ENCODE peak calls at places on chromosomes 3 and 15, in ten cellular contexts. J, D, B, H, A, M, P, Z, T and E are unnamed samples.

GRCh38 chr3:24388159-24388558 is 106.5 kb downstream of the THRB start:
- DNase-seq in J (no peak), H (no peak), P (no peak), D (no peak), Z (no peak), B (no peak), M (no peak), A (no peak), T (no peak), E (no peak)

GRCh38 chr3:113070226-113071220 is 79.7 kb downstream of the GTPBP8 start:
- DNase-seq in J (no peak), H (no peak), T (no peak), Z (no peak), P (peak), D (peak), M (no peak), A (peak), B (no peak), E (no peak)

GRCh38 chr3:127738192-127738840 is 65.6 kb downstream of the ABTB1 start:
- DNase-seq in J (no peak), H (no peak), T (no peak), B (peak), M (no peak), D (peak), P (no peak), Z (no peak), A (peak), E (peak)

GRCh38 chr3:99810403-99810802 is 7.3 kb upstream of the CMSS1 start:
- DNase-seq in T (no peak), H (no peak), M (no peak), Z (no peak), A (no peak), D (no peak), P (no peak), B (no peak), J (no peak), E (no peak)

GRCh38 chr3:195553268-195553667 is 10.1 kb upstream of the PPP1R2 start:
- DNase-seq in D (no peak), T (no peak), Z (no peak), J (no peak), M (no peak), P (no peak), B (no peak), A (no peak), H (no peak), E (no peak)

GRCh38 chr3:140004271-140004670 is 69.3 kb downstream of the CLSTN2 start:
- DNase-seq in A (no peak), J (no peak), B (no peak), D (no peak), Z (no peak), P (no peak), H (no peak), T (no peak), M (no peak), E (no peak)

GRCh38 chr15:73771380-73772095 is 18.4 kb upstream of the INSYN1 start:
- DNase-seq in H (no peak), J (no peak), B (no peak), T (no peak), M (no peak), Z (no peak), A (no peak), D (no peak), P (no peak), E (peak)

GRCh38 chr15:65339436-65339835 is 35.0 kb downstream of the RNU5B-1 start:
- DNase-seq in M (no peak), J (no peak), B (no peak), D (no peak), A (no peak), P (no peak), T (no peak), H (no peak), Z (no peak), E (peak)